ENCODE peak calls at places on chromosomes 4 and X, in four cellular contexts. C is HepG2, U is K562, L is GM12878. E is an unnamed sample.

GRCh38 chr4:144861471-144861870 is 215.5 kb downstream of the HHIP start:
- DNase-seq in C (peak; percentile 25), U (peak; percentile 2), L (no peak), E (no peak)

GRCh38 chr4:100357542-100357941 is 160.3 kb downstream of the EMCN start:
- DNase-seq in C (no peak), U (no peak), L (no peak), E (no peak)

GRCh38 chrX:153336128-153336894 is 2.4 kb downstream of the ZNF275 start:
- DNase-seq in C (no peak), U (no peak), L (no peak), E (no peak)

GRCh38 chr4:118969359-118969758 is 80.7 kb downstream of the SYNPO2 start:
- DNase-seq in C (peak; percentile 11), U (peak; percentile 28), L (no peak), E (peak; percentile 42)

GRCh38 chrX:72268601-72269365 is 8.3 kb downstream of the RPS4X start:
- DNase-seq in C (no peak), U (no peak), L (no peak), E (no peak)

GRCh38 chr4:79865253-79865652 is 207.8 kb downstream of the ANTXR2 start:
- DNase-seq in C (no peak), U (no peak), L (no peak), E (no peak)

GRCh38 chrX:69615779-69616519 is at the start of gene EDA:
- DNase-seq in C (peak; percentile 73), U (peak; percentile 73), L (no peak), E (peak; percentile 87)

GRCh38 chr4:53169695-53170617 is 195.9 kb downstream of the SCFD2 start:
- DNase-seq in C (no peak), U (no peak), L (peak; percentile 45), E (no peak)

GRCh38 chr4:3323071-3323481 is 30.3 kb downstream of the RGS12 start:
- DNase-seq in C (peak; percentile 60), U (no peak), L (no peak), E (no peak)

GRCh38 chr4:70133473-70133872 is 20.6 kb upstream of the PRR27 start:
- DNase-seq in C (no peak), U (no peak), L (no peak), E (no peak)

GRCh38 chr4:70903282-70903603 is 1.1 kb downstream of the MOB1B start:
- DNase-seq in C (no peak), U (peak; percentile 97), L (no peak), E (no peak)

GRCh38 chr4:24208691-24209090 is 318.8 kb upstream of the PPARGC1A start:
- DNase-seq in C (no peak), U (no peak), L (no peak), E (no peak)

GRCh38 chr4:25308761-25309160 is 3.8 kb upstream of the ZCCHC4 start:
- DNase-seq in C (peak; percentile 21), U (no peak), L (no peak), E (no peak)

DNA sequence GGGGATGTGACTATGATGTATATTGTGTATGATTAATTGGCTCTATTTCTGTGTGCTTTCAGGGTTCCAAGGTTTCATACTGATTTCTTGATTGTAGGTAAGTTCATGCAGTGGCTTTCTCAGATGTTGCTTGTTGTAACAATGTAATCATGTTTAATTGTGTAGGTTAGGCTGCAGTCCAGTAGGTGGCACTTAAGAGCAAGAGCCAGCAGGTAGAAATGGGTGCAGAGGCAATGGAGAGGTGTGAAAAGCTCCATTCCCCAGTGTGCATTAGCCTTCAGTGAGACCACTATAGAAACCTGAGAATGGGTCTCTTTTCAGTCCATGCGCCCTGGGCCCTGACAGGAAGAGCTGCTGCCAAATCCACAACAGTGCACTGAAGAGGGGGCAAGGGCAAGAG is 28.2 kb downstream of the DCAF12L2 start:
- DNase-seq in C (no peak), U (no peak), L (no peak), E (peak; percentile 17)
- TF ChIP-seq FOXK2 in C (no peak), U (no peak), L (no peak), E (no peak)

GRCh38 chr4:48311896-48312295 is 29.4 kb upstream of the SLAIN2 start:
- DNase-seq in C (no peak), U (no peak), L (no peak), E (no peak)

DNA sequence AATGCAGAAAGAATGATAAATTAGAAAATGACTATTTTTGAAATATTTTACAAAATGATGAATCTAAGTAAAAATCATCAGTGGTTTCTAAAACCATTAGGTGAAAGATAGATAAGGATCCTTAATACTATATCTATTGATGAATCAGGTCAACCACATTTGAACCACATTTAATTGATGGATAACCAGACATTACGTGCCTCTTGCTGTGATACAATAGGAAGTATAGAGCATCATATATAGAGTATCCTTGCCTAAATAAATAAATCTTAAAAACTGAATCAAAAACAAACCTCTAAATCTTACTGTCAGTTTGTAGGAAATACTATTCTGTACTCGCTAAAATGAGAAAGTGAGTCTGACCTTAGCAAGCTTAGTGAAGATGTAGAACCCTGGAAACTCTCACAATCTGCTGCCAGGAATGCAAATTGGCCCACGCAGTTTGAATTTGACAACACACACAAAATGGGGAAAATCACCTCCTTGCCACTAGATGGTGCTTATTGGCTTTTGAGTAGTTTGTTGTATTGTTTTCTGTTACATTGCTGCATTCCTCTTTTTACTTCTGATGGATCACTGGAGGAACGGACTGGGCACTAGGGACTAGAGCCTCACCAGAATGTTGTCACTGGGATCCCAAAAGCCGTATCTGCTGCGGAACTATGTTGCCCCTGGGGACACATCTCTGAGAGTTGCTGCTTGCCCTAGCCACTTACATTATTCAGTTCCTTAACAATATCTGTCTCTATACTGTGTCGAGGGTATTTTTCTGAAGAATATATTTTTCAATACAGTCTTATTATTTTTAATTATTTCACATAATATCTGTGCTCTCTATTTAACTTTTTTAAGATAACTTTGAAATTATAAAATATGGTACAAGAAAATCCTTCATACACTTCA is 25.4 kb upstream of the SLAIN2 start:
- DNase-seq in C (peak; percentile 54), U (peak; percentile 73), L (no peak), E (peak; percentile 44)
- TF ChIP-seq BHLHE40 in C (no peak), U (no peak), L (no peak), E (no peak)

GRCh38 chrX:103919336-103919682 is 43.1 kb upstream of the TMSB15B start:
- DNase-seq in C (no peak), U (no peak), L (no peak), E (peak; percentile 58)
- TF ChIP-seq SP1 in C (no peak), U (no peak), L (no peak), E (no peak)

GRCh38 chr4:66574145-66574978 is 904.1 kb upstream of the EPHA5 start:
- DNase-seq in C (no peak), U (no peak), L (no peak), E (no peak)
- TF ChIP-seq FOXK2 in C (no peak), U (no peak), L (no peak), E (no peak)

GRCh38 chrX:48531359-48531954 is 8.1 kb upstream of the TBC1D25 start:
- DNase-seq in C (no peak), U (peak; percentile 75), L (no peak), E (no peak)

GRCh38 chrX:48532201-48532600 is 7.3 kb upstream of the TBC1D25 start:
- DNase-seq in C (no peak), U (no peak), L (no peak), E (no peak)

GRCh38 chrX:48533165-48533564 is 6.3 kb upstream of the TBC1D25 start:
- DNase-seq in C (no peak), U (no peak), L (no peak), E (no peak)

DNA sequence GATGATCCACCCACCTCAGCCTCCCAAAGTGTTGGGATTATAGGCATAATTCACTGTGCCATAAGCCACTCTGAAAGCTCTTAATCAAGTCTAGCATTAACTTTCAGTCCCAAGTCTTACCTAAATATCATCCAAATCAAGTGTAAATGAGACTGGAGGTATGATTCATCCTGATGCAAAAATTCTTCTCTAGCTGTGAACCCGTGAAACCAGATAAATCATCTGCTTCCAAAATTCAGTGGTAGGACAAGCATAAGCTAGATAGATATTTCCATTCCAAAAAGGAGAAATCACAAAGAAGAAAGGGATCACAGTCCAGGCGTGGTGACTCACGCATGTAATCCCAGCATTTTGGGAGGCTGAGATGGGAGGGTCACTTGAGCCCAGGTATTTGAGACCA is 8.8 kb upstream of the TBC1D25 start:
- DNase-seq in C (no peak), U (no peak), L (no peak), E (no peak)
- TF ChIP-seq BHLHE40 in C (no peak), U (no peak), L (no peak), E (no peak)

GRCh38 chrX:38375888-38376287 is 23.5 kb downstream of the OTC start:
- DNase-seq in C (no peak), U (peak; percentile 8), L (no peak), E (peak; percentile 25)
- TF ChIP-seq SP1 in C (no peak), U (no peak), L (no peak), E (no peak)

DNA sequence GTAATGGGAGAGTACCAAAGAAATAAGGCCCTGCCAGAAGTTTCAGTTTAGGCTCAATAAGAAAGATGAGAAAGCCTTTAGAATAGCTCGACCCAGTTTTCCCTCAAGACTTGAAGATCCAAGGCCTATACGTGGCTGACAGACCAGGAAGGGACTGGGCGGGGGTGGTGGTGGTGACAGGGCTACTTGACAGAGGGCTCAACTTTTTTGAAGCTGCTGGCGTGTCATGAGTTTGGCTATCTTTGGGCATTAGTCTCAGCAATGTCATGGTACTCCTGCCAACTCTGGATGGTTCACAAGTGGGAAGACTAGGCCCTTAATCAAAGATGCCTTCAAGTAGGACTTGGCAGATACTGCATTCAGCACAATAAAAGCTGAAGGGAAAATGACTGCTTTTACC is 100.1 kb upstream of the SCML1 start:
- DNase-seq in C (no peak), U (no peak), L (no peak), E (no peak)
- TF ChIP-seq FOXK2 in C (no peak), U (no peak), L (no peak), E (no peak)

GRCh38 chr4:7887415-7887814 is 52.2 kb downstream of the AFAP1 start:
- DNase-seq in C (no peak), U (no peak), L (no peak), E (no peak)

GRCh38 chr4:7886250-7886973 is 53.2 kb downstream of the AFAP1 start:
- DNase-seq in C (no peak), U (no peak), L (no peak), E (no peak)

GRCh38 chr4:7890635-7891393 is 48.8 kb downstream of the AFAP1 start:
- DNase-seq in C (peak; percentile 56), U (no peak), L (no peak), E (no peak)

GRCh38 chr4:7880681-7881080 is 59.0 kb downstream of the AFAP1 start:
- DNase-seq in C (no peak), U (no peak), L (no peak), E (no peak)

GRCh38 chr4:7885216-7886134 is 54.2 kb downstream of the AFAP1 start:
- DNase-seq in C (no peak), U (no peak), L (no peak), E (no peak)
- TF ChIP-seq BHLHE40 in C (no peak), U (no peak), L (no peak), E (no peak)